ENCODE peak calls at places on chromosomes 4 and X, in six cellular contexts. One of them, this sample, is unnamed.

GRCh38 chrX:74395556-74395955 is 25.7 kb upstream of the SLC16A2 start:
- DNase-seq in GM13977: no peak
- DNase-seq in nucleus accumbens: no peak
- DNase-seq in D341Med: no peak
- DNase-seq in brain microvascular endothelial cell: no peak
- DNase-seq in thyroid gland: no peak
- DNase-seq in this sample: no peak

GRCh38 chrX:107629533-107629909 is 1.2 kb downstream of the PRPS1 start:
- DNase-seq in GM13977: no peak
- DNase-seq in nucleus accumbens: no peak
- DNase-seq in D341Med: peak
- DNase-seq in brain microvascular endothelial cell: peak
- DNase-seq in thyroid gland: peak
- DNase-seq in this sample: peak

GRCh38 chrX:154093965-154094364 is 3.6 kb downstream of the MECP2 start:
- DNase-seq in GM13977: no peak
- DNase-seq in nucleus accumbens: no peak
- DNase-seq in D341Med: no peak
- DNase-seq in brain microvascular endothelial cell: no peak
- DNase-seq in thyroid gland: no peak
- DNase-seq in this sample: no peak

GRCh38 chrX:47840106-47840505 is 3.4 kb downstream of the ZNF81 start:
- DNase-seq in GM13977: no peak
- DNase-seq in nucleus accumbens: no peak
- DNase-seq in D341Med: no peak
- DNase-seq in brain microvascular endothelial cell: no peak
- DNase-seq in thyroid gland: no peak
- DNase-seq in this sample: peak

GRCh38 chr4:121711263-121712000 is 14.7 kb upstream of the ANXA5 start:
- DNase-seq in GM13977: peak
- DNase-seq in nucleus accumbens: peak
- DNase-seq in D341Med: peak
- DNase-seq in brain microvascular endothelial cell: peak
- DNase-seq in thyroid gland: peak
- DNase-seq in this sample: peak

GRCh38 chrX:27767387-27767786 is 40.4 kb upstream of the MAGEB10 start:
- DNase-seq in GM13977: no peak
- DNase-seq in nucleus accumbens: no peak
- DNase-seq in D341Med: no peak
- DNase-seq in brain microvascular endothelial cell: no peak
- DNase-seq in thyroid gland: no peak
- DNase-seq in this sample: no peak

GRCh38 chrX:150547511-150548115 is 20.8 kb upstream of the MTM1 start:
- DNase-seq in GM13977: peak
- DNase-seq in nucleus accumbens: peak
- DNase-seq in D341Med: no peak
- DNase-seq in brain microvascular endothelial cell: peak
- DNase-seq in thyroid gland: peak
- DNase-seq in this sample: peak

GRCh38 chr4:139774759-139775487 is 109.3 kb downstream of the MGST2 start:
- DNase-seq in GM13977: no peak
- DNase-seq in nucleus accumbens: no peak
- DNase-seq in D341Med: no peak
- DNase-seq in brain microvascular endothelial cell: no peak
- DNase-seq in thyroid gland: no peak
- DNase-seq in this sample: no peak

GRCh38 chrX:10360121-10360520 is 203.3 kb downstream of the CLCN4 start:
- DNase-seq in GM13977: no peak
- DNase-seq in nucleus accumbens: no peak
- DNase-seq in D341Med: peak
- DNase-seq in brain microvascular endothelial cell: no peak
- DNase-seq in thyroid gland: no peak
- DNase-seq in this sample: no peak

GRCh38 chr4:6372649-6373525 is 99.5 kb downstream of the PPP2R2C start:
- DNase-seq in GM13977: peak
- DNase-seq in nucleus accumbens: no peak
- DNase-seq in D341Med: peak
- DNase-seq in brain microvascular endothelial cell: peak
- DNase-seq in thyroid gland: no peak
- DNase-seq in this sample: peak

GRCh38 chrX:48649109-48649508 is 34.5 kb upstream of the WAS start:
- DNase-seq in GM13977: no peak
- DNase-seq in nucleus accumbens: no peak
- DNase-seq in D341Med: no peak
- DNase-seq in brain microvascular endothelial cell: no peak
- DNase-seq in thyroid gland: no peak
- DNase-seq in this sample: no peak

GRCh38 chrX:37331546-37331945 is 17.6 kb upstream of the PRRG1 start:
- DNase-seq in GM13977: no peak
- DNase-seq in nucleus accumbens: no peak
- DNase-seq in D341Med: no peak
- DNase-seq in brain microvascular endothelial cell: no peak
- DNase-seq in thyroid gland: no peak
- DNase-seq in this sample: no peak

GRCh38 chr4:99816611-99817309 is at the start of gene DAPP1:
- DNase-seq in GM13977: peak
- DNase-seq in nucleus accumbens: no peak
- DNase-seq in D341Med: no peak
- DNase-seq in brain microvascular endothelial cell: no peak
- DNase-seq in thyroid gland: peak
- DNase-seq in this sample: peak

GRCh38 chr4:73021634-73022033 is 47.9 kb downstream of the COX18 start:
- DNase-seq in GM13977: peak
- DNase-seq in nucleus accumbens: no peak
- DNase-seq in D341Med: peak
- DNase-seq in brain microvascular endothelial cell: peak
- DNase-seq in thyroid gland: peak
- DNase-seq in this sample: peak

GRCh38 chr4:80608285-80608980 is 272.9 kb downstream of the CFAP299 start:
- DNase-seq in GM13977: no peak
- DNase-seq in nucleus accumbens: no peak
- DNase-seq in D341Med: no peak
- DNase-seq in brain microvascular endothelial cell: no peak
- DNase-seq in thyroid gland: no peak
- DNase-seq in this sample: no peak

GRCh38 chrX:78514852-78515251 is 144.3 kb downstream of the RTL3 start:
- DNase-seq in GM13977: no peak
- DNase-seq in nucleus accumbens: no peak
- DNase-seq in D341Med: no peak
- DNase-seq in brain microvascular endothelial cell: no peak
- DNase-seq in thyroid gland: no peak
- DNase-seq in this sample: peak

GRCh38 chrX:135596495-135596894 is 76.0 kb downstream of the INTS6L start:
- DNase-seq in GM13977: peak
- DNase-seq in nucleus accumbens: no peak
- DNase-seq in D341Med: peak
- DNase-seq in brain microvascular endothelial cell: no peak
- DNase-seq in thyroid gland: peak
- DNase-seq in this sample: peak

GRCh38 chr4:60884545-60884944 is 315.6 kb upstream of the ADGRL3 start:
- DNase-seq in GM13977: no peak
- DNase-seq in nucleus accumbens: no peak
- DNase-seq in D341Med: no peak
- DNase-seq in brain microvascular endothelial cell: peak
- DNase-seq in thyroid gland: no peak
- DNase-seq in this sample: peak

GRCh38 chr4:19961092-19961491 is 290.6 kb upstream of the SLIT2 start:
- DNase-seq in GM13977: no peak
- DNase-seq in nucleus accumbens: no peak
- DNase-seq in D341Med: no peak
- DNase-seq in brain microvascular endothelial cell: no peak
- DNase-seq in thyroid gland: no peak
- DNase-seq in this sample: no peak

GRCh38 chr4:123421227-123421941 is 24.8 kb downstream of the SPRY1 start:
- DNase-seq in GM13977: no peak
- DNase-seq in nucleus accumbens: no peak
- DNase-seq in D341Med: no peak
- DNase-seq in brain microvascular endothelial cell: no peak
- DNase-seq in thyroid gland: no peak
- DNase-seq in this sample: no peak

GRCh38 chr4:173014113-173014558 is 154.5 kb upstream of the GALNT7 start:
- DNase-seq in GM13977: no peak
- DNase-seq in nucleus accumbens: no peak
- DNase-seq in D341Med: peak
- DNase-seq in brain microvascular endothelial cell: peak
- DNase-seq in thyroid gland: no peak
- DNase-seq in this sample: peak

GRCh38 chrX:2391869-2392606 is 108.7 kb downstream of the DHRSX start:
- DNase-seq in GM13977: no peak
- DNase-seq in nucleus accumbens: no peak
- DNase-seq in D341Med: no peak
- DNase-seq in brain microvascular endothelial cell: peak
- DNase-seq in thyroid gland: no peak
- DNase-seq in this sample: no peak

GRCh38 chrX:7120578-7121219 is 26.8 kb upstream of the STS start:
- DNase-seq in GM13977: no peak
- DNase-seq in nucleus accumbens: no peak
- DNase-seq in D341Med: no peak
- DNase-seq in brain microvascular endothelial cell: no peak
- DNase-seq in thyroid gland: no peak
- DNase-seq in this sample: peak

GRCh38 chr4:112526061-112526460 is 10.1 kb upstream of the NEUROG2 start:
- DNase-seq in GM13977: no peak
- DNase-seq in nucleus accumbens: no peak
- DNase-seq in D341Med: no peak
- DNase-seq in brain microvascular endothelial cell: peak
- DNase-seq in thyroid gland: no peak
- DNase-seq in this sample: no peak

GRCh38 chr4:182207806-182208483 is 35.3 kb upstream of the TENM3 start:
- DNase-seq in GM13977: no peak
- DNase-seq in nucleus accumbens: no peak
- DNase-seq in D341Med: no peak
- DNase-seq in brain microvascular endothelial cell: peak
- DNase-seq in thyroid gland: no peak
- DNase-seq in this sample: no peak

GRCh38 chr4:83358410-83358809 is 23.8 kb upstream of the HPSE start:
- DNase-seq in GM13977: no peak
- DNase-seq in nucleus accumbens: no peak
- DNase-seq in D341Med: no peak
- DNase-seq in brain microvascular endothelial cell: peak
- DNase-seq in thyroid gland: no peak
- DNase-seq in this sample: no peak

GRCh38 chr4:16293205-16293860 is 67.1 kb upstream of the TAPT1 start:
- DNase-seq in GM13977: no peak
- DNase-seq in nucleus accumbens: no peak
- DNase-seq in D341Med: no peak
- DNase-seq in brain microvascular endothelial cell: no peak
- DNase-seq in thyroid gland: no peak
- DNase-seq in this sample: no peak

GRCh38 chrX:69493193-69493592 is 10.9 kb upstream of the NALF2 start:
- DNase-seq in GM13977: peak
- DNase-seq in nucleus accumbens: no peak
- DNase-seq in D341Med: peak
- DNase-seq in brain microvascular endothelial cell: no peak
- DNase-seq in thyroid gland: peak
- DNase-seq in this sample: peak

GRCh38 chr4:88087004-88087403 is 71.4 kb downstream of the ABCG2 start:
- DNase-seq in GM13977: no peak
- DNase-seq in nucleus accumbens: no peak
- DNase-seq in D341Med: no peak
- DNase-seq in brain microvascular endothelial cell: no peak
- DNase-seq in thyroid gland: no peak
- DNase-seq in this sample: no peak

GRCh38 chrX:154529206-154529612 is 13.2 kb upstream of the FAM3A start:
- DNase-seq in GM13977: no peak
- DNase-seq in nucleus accumbens: no peak
- DNase-seq in D341Med: no peak
- DNase-seq in brain microvascular endothelial cell: no peak
- DNase-seq in thyroid gland: peak
- DNase-seq in this sample: no peak

GRCh38 chrX:103480526-103480925 is 38.8 kb downstream of the RAB40A start:
- DNase-seq in GM13977: no peak
- DNase-seq in nucleus accumbens: no peak
- DNase-seq in D341Med: no peak
- DNase-seq in brain microvascular endothelial cell: no peak
- DNase-seq in thyroid gland: no peak
- DNase-seq in this sample: no peak

This sample was measured in left kidney.